ENCODE peak calls at places on chromosomes 11 and 22, in nine cellular contexts. One of them, this sample, is unnamed.
A peak's percentile ranks its signal among the peaks of the same experiment; 100 is the strongest.

GRCh38 chr22:38657248-38657909 is 941 bp downstream of the CBY1 start:
- DNase-seq in sigmoid colon: no peak
- DNase-seq in right atrium auricular region: no peak
- DNase-seq in stomach: no peak
- DNase-seq in astrocyte of the spinal cord: peak; percentile 12
- DNase-seq in cardiac fibroblast: peak; percentile 12
- DNase-seq in fibroblast of mammary gland: peak; percentile 6
- DNase-seq in SK-N-SH: peak; percentile 31
- DNase-seq in MM.1S: peak; percentile 24
- DNase-seq in this sample: no peak

GRCh38 chr11:28713850-28714249 is 605.7 kb downstream of the METTL15 start:
- DNase-seq in MM.1S: no peak
- DNase-seq in fibroblast of mammary gland: no peak
- DNase-seq in astrocyte of the spinal cord: no peak
- DNase-seq in stomach: no peak
- DNase-seq in sigmoid colon: no peak
- DNase-seq in right atrium auricular region: no peak
- DNase-seq in cardiac fibroblast: no peak
- DNase-seq in SK-N-SH: no peak
- DNase-seq in this sample: no peak

GRCh38 chr11:85776951-85777602 is 33.9 kb downstream of the SYTL2 start:
- DNase-seq in astrocyte of the spinal cord: no peak
- DNase-seq in MM.1S: no peak
- DNase-seq in SK-N-SH: no peak
- DNase-seq in cardiac fibroblast: no peak
- DNase-seq in fibroblast of mammary gland: no peak
- DNase-seq in sigmoid colon: no peak
- DNase-seq in stomach: no peak
- DNase-seq in right atrium auricular region: no peak
- DNase-seq in this sample: no peak

GRCh38 chr11:83671295-83671694 is 385.1 kb upstream of the CCDC90B start:
- DNase-seq in cardiac fibroblast: no peak
- DNase-seq in astrocyte of the spinal cord: no peak
- DNase-seq in stomach: no peak
- DNase-seq in sigmoid colon: no peak
- DNase-seq in SK-N-SH: no peak
- DNase-seq in fibroblast of mammary gland: peak; percentile 33
- DNase-seq in MM.1S: no peak
- DNase-seq in right atrium auricular region: no peak
- DNase-seq in this sample: no peak

GRCh38 chr22:42680648-42681047 is 31.5 kb upstream of the CYB5R3 start:
- DNase-seq in MM.1S: no peak
- DNase-seq in stomach: no peak
- DNase-seq in right atrium auricular region: peak; percentile 88
- DNase-seq in fibroblast of mammary gland: peak; percentile 98
- DNase-seq in SK-N-SH: no peak
- DNase-seq in cardiac fibroblast: peak; percentile 93
- DNase-seq in astrocyte of the spinal cord: peak; percentile 89
- DNase-seq in sigmoid colon: no peak
- DNase-seq in this sample: peak; percentile 97

GRCh38 chr22:38313384-38313955 is 3.8 kb downstream of the CSNK1E start:
- DNase-seq in sigmoid colon: peak; percentile 95
- DNase-seq in SK-N-SH: no peak
- DNase-seq in cardiac fibroblast: peak; percentile 90
- DNase-seq in astrocyte of the spinal cord: peak; percentile 95
- DNase-seq in right atrium auricular region: peak; percentile 79
- DNase-seq in MM.1S: peak; percentile 56
- DNase-seq in fibroblast of mammary gland: peak; percentile 97
- DNase-seq in stomach: peak; percentile 50
- DNase-seq in this sample: peak; percentile 69

GRCh38 chr11:111454561-111455192 is 57.5 kb downstream of the BTG4 start:
- DNase-seq in right atrium auricular region: no peak
- DNase-seq in fibroblast of mammary gland: peak; percentile 70
- DNase-seq in SK-N-SH: peak; percentile 78
- DNase-seq in MM.1S: peak; percentile 34
- DNase-seq in stomach: no peak
- DNase-seq in sigmoid colon: no peak
- DNase-seq in astrocyte of the spinal cord: peak; percentile 60
- DNase-seq in cardiac fibroblast: peak; percentile 60
- DNase-seq in this sample: no peak

GRCh38 chr11:78469905-78470304 is 52.3 kb upstream of the GAB2 start:
- DNase-seq in astrocyte of the spinal cord: no peak
- DNase-seq in MM.1S: no peak
- DNase-seq in fibroblast of mammary gland: no peak
- DNase-seq in right atrium auricular region: no peak
- DNase-seq in stomach: no peak
- DNase-seq in cardiac fibroblast: no peak
- DNase-seq in SK-N-SH: no peak
- DNase-seq in sigmoid colon: no peak
- DNase-seq in this sample: no peak

GRCh38 chr11:117842131-117842941 is 17.8 kb upstream of the FXYD2 start:
- DNase-seq in stomach: peak; percentile 24
- DNase-seq in fibroblast of mammary gland: no peak
- DNase-seq in MM.1S: no peak
- DNase-seq in right atrium auricular region: peak; percentile 66
- DNase-seq in SK-N-SH: no peak
- DNase-seq in astrocyte of the spinal cord: no peak
- DNase-seq in cardiac fibroblast: no peak
- DNase-seq in sigmoid colon: peak; percentile 68
- DNase-seq in this sample: no peak

GRCh38 chr11:68158580-68158979 is 37.4 kb upstream of the CHKA start:
- DNase-seq in cardiac fibroblast: no peak
- DNase-seq in astrocyte of the spinal cord: no peak
- DNase-seq in stomach: no peak
- DNase-seq in MM.1S: no peak
- DNase-seq in SK-N-SH: no peak
- DNase-seq in right atrium auricular region: no peak
- DNase-seq in sigmoid colon: no peak
- DNase-seq in fibroblast of mammary gland: no peak
- DNase-seq in this sample: no peak

GRCh38 chr11:109037856-109038780 is 373.2 kb downstream of the DDX10 start:
- DNase-seq in sigmoid colon: no peak
- DNase-seq in right atrium auricular region: no peak
- DNase-seq in cardiac fibroblast: peak; percentile 91
- DNase-seq in astrocyte of the spinal cord: peak; percentile 84
- DNase-seq in SK-N-SH: no peak
- DNase-seq in MM.1S: no peak
- DNase-seq in fibroblast of mammary gland: peak; percentile 87
- DNase-seq in stomach: no peak
- DNase-seq in this sample: no peak

GRCh38 chr22:19717181-19717580 is 2.9 kb downstream of the SEPTIN5 start:
- DNase-seq in right atrium auricular region: no peak
- DNase-seq in fibroblast of mammary gland: no peak
- DNase-seq in astrocyte of the spinal cord: no peak
- DNase-seq in stomach: no peak
- DNase-seq in MM.1S: no peak
- DNase-seq in cardiac fibroblast: no peak
- DNase-seq in sigmoid colon: no peak
- DNase-seq in SK-N-SH: peak; percentile 62
- DNase-seq in this sample: no peak

GRCh38 chr11:122910775-122911174 is 28.2 kb downstream of the JHY start:
- DNase-seq in fibroblast of mammary gland: peak; percentile 55
- DNase-seq in astrocyte of the spinal cord: peak; percentile 20
- DNase-seq in cardiac fibroblast: peak; percentile 53
- DNase-seq in right atrium auricular region: no peak
- DNase-seq in sigmoid colon: no peak
- DNase-seq in SK-N-SH: peak; percentile 30
- DNase-seq in MM.1S: no peak
- DNase-seq in stomach: no peak
- DNase-seq in this sample: no peak

DNA sequence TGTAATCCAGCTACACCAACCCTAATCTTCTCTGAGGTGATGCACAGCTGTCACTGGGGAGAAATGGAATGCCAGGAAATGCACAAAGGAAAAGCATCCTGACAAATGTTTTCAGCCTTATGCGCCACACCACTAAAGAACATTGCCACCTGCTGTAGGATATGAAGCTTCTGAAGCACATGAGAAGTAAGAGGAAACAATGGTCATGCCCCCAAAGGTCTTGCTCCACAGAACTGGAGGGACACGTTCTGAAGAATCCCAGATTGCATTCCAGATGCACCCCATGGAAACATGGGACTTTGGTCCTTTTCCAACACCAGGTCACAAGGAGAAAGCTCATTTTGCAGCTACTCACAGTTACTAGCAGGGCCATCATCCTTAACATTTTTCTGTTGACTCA is 48.7 kb upstream of the ZBED5 start:
- DNase-seq in SK-N-SH: no peak
- DNase-seq in stomach: no peak
- DNase-seq in MM.1S: no peak
- DNase-seq in astrocyte of the spinal cord: peak; percentile 40
- DNase-seq in fibroblast of mammary gland: peak; percentile 71
- DNase-seq in cardiac fibroblast: peak; percentile 61
- DNase-seq in sigmoid colon: no peak
- DNase-seq in right atrium auricular region: no peak
- DNase-seq in this sample: no peak
- TF ChIP-seq CTCF in SK-N-SH: peak; percentile 41
- TF ChIP-seq CTCF in stomach: no peak
- TF ChIP-seq CTCF in MM.1S: no peak
- TF ChIP-seq CTCF in astrocyte of the spinal cord: peak; percentile 31
- TF ChIP-seq CTCF in fibroblast of mammary gland: peak; percentile 22
- TF ChIP-seq CTCF in cardiac fibroblast: peak; percentile 36
- TF ChIP-seq CTCF in sigmoid colon: no peak
- TF ChIP-seq CTCF in right atrium auricular region: peak; percentile 51
- TF ChIP-seq CTCF in this sample: peak; percentile 8

DNA sequence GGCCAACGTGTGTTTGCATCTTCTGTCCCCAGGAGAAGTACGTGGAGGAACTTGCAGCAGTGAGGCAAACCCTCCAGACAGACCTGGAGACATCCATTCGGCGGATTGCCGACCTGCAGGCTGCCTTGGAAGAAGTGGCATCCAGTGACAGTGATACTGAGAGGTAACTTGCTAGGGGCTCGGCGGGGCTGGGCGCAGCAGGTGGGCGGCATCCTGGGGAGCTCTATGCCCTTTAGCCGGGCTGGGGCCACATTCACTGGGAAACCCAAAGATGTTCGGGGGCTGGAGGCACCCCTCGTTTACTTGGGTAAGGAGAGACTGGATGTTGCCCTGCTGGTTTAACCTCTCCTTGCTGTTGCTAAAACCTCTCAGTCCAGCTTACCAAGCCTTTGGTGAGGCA is 176.9 kb upstream of the SEZ6L start:
- DNase-seq in right atrium auricular region: no peak
- DNase-seq in MM.1S: no peak
- DNase-seq in fibroblast of mammary gland: no peak
- DNase-seq in astrocyte of the spinal cord: no peak
- DNase-seq in sigmoid colon: no peak
- DNase-seq in stomach: no peak
- DNase-seq in SK-N-SH: no peak
- DNase-seq in cardiac fibroblast: no peak
- DNase-seq in this sample: no peak
- H3K4me3 ChIP-seq in right atrium auricular region: no peak overlapping the region
- H3K4me3 ChIP-seq in MM.1S: no peak overlapping the region
- H3K4me3 ChIP-seq in fibroblast of mammary gland: no peak overlapping the region
- H3K4me3 ChIP-seq in astrocyte of the spinal cord: no peak overlapping the region
- H3K4me3 ChIP-seq in sigmoid colon: no peak overlapping the region
- H3K4me3 ChIP-seq in stomach: no peak overlapping the region
- H3K4me3 ChIP-seq in SK-N-SH: no peak overlapping the region
- H3K4me3 ChIP-seq in cardiac fibroblast: no peak overlapping the region
- H3K4me3 ChIP-seq in this sample: no peak overlapping the region

GRCh38 chr22:47151064-47151463 is 388.6 kb downstream of the TBC1D22A start:
- DNase-seq in sigmoid colon: no peak
- DNase-seq in stomach: no peak
- DNase-seq in cardiac fibroblast: no peak
- DNase-seq in MM.1S: no peak
- DNase-seq in fibroblast of mammary gland: no peak
- DNase-seq in SK-N-SH: no peak
- DNase-seq in right atrium auricular region: no peak
- DNase-seq in astrocyte of the spinal cord: no peak
- DNase-seq in this sample: no peak
- TF ChIP-seq CTCF in sigmoid colon: no peak
- TF ChIP-seq CTCF in stomach: no peak
- TF ChIP-seq CTCF in cardiac fibroblast: no peak
- TF ChIP-seq CTCF in MM.1S: no peak
- TF ChIP-seq CTCF in fibroblast of mammary gland: no peak
- TF ChIP-seq CTCF in SK-N-SH: no peak
- TF ChIP-seq CTCF in right atrium auricular region: no peak
- TF ChIP-seq CTCF in astrocyte of the spinal cord: no peak
- TF ChIP-seq CTCF in this sample: no peak

GRCh38 chr22:49668402-49668801 is 159.3 kb downstream of the BRD1 start:
- DNase-seq in right atrium auricular region: no peak
- DNase-seq in sigmoid colon: peak; percentile 57
- DNase-seq in astrocyte of the spinal cord: no peak
- DNase-seq in MM.1S: no peak
- DNase-seq in fibroblast of mammary gland: no peak
- DNase-seq in SK-N-SH: no peak
- DNase-seq in cardiac fibroblast: no peak
- DNase-seq in stomach: no peak
- DNase-seq in this sample: no peak

GRCh38 chr22:49671331-49672012 is 156.2 kb downstream of the BRD1 start:
- DNase-seq in right atrium auricular region: no peak
- DNase-seq in sigmoid colon: no peak
- DNase-seq in stomach: peak; percentile 3
- DNase-seq in fibroblast of mammary gland: no peak
- DNase-seq in SK-N-SH: no peak
- DNase-seq in MM.1S: no peak
- DNase-seq in cardiac fibroblast: no peak
- DNase-seq in astrocyte of the spinal cord: no peak
- DNase-seq in this sample: no peak

GRCh38 chr22:49672013-49672516 is 155.6 kb downstream of the BRD1 start:
- DNase-seq in right atrium auricular region: no peak
- DNase-seq in fibroblast of mammary gland: no peak
- DNase-seq in astrocyte of the spinal cord: no peak
- DNase-seq in SK-N-SH: no peak
- DNase-seq in MM.1S: no peak
- DNase-seq in cardiac fibroblast: no peak
- DNase-seq in sigmoid colon: no peak
- DNase-seq in stomach: no peak
- DNase-seq in this sample: no peak

GRCh38 chr22:49673048-49673447 is 154.6 kb downstream of the BRD1 start:
- DNase-seq in SK-N-SH: no peak
- DNase-seq in cardiac fibroblast: no peak
- DNase-seq in fibroblast of mammary gland: no peak
- DNase-seq in right atrium auricular region: no peak
- DNase-seq in stomach: no peak
- DNase-seq in sigmoid colon: no peak
- DNase-seq in astrocyte of the spinal cord: no peak
- DNase-seq in MM.1S: no peak
- DNase-seq in this sample: no peak

DNA sequence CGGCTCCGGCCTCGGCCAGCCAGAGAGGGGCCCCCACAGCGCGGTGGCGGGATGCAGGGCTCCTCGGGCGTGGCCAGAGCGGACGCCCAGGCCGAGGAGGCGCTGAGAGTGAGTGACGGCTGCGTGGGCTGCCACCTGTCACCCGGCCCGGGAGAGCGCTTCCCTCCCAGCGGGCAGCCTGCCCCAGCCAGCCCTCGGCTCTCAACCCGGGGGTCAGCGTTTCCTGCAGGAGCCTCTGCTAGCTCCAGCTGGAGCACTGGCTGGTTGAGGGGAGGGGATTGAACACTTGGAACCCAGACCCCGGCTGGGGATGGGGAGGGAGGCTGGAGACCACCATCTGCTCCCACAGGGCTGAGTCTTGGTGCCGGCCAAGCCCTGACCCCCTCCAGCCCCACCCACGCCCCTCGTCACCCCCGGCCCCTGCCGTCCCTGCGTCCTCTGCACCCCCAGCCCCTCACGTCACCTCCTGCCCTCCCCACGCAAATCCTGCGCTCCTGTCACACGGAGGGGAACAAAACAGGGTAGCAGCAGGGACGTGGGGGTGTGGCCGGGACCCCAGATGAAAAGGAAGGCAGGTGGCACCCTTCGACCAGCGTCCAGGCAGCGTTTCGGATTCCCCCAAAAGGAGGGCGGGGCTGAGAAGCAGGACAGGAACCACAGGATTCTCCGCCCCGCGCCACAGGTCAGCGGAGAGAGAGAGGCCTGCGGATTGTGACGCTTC is 156.9 kb downstream of the BRD1 start:
- DNase-seq in sigmoid colon: peak; percentile 56
- DNase-seq in fibroblast of mammary gland: no peak
- DNase-seq in SK-N-SH: peak; percentile 63
- DNase-seq in cardiac fibroblast: no peak
- DNase-seq in stomach: peak; percentile 23
- DNase-seq in astrocyte of the spinal cord: no peak
- DNase-seq in MM.1S: no peak
- DNase-seq in right atrium auricular region: no peak
- DNase-seq in this sample: no peak
- H3K4me3 ChIP-seq in sigmoid colon: peak overlapping the region; percentile 32
- H3K4me3 ChIP-seq in fibroblast of mammary gland: no peak overlapping the region
- H3K4me3 ChIP-seq in SK-N-SH: no peak overlapping the region
- H3K4me3 ChIP-seq in cardiac fibroblast: no peak overlapping the region
- H3K4me3 ChIP-seq in stomach: peak overlapping the region; percentile 40
- H3K4me3 ChIP-seq in astrocyte of the spinal cord: no peak overlapping the region
- H3K4me3 ChIP-seq in MM.1S: no peak overlapping the region
- H3K4me3 ChIP-seq in right atrium auricular region: peak overlapping the region; percentile 49
- H3K4me3 ChIP-seq in this sample: no peak overlapping the region